ENCODE peak calls at places on chromosomes 12 and 14, in seven cellular contexts. O is MM.1S, V is HFF-Myc, L is psoas muscle, A is heart right ventricle, S is tibial artery, C is hepatocyte. E is an unnamed sample.

GRCh38 chr12:76030378-76031080 is 1.0 kb downstream of the PHLDA1 start:
- DNase-seq in O (peak), V (no peak), L (peak), A (peak), S (peak), C (peak), E (peak)

GRCh38 chr12:23473071-23473470 is 476.4 kb downstream of the SOX5 start:
- DNase-seq in O (no peak), V (no peak), L (no peak), A (no peak), S (no peak), C (no peak), E (no peak)

GRCh38 chr12:93223440-93224426 is 154.0 kb upstream of the NUDT4 start:
- DNase-seq in O (no peak), V (no peak), L (no peak), A (no peak), S (no peak), C (peak), E (peak)

GRCh38 chr14:52077261-52077984 is 8.6 kb upstream of the NID2 start:
- DNase-seq in O (no peak), V (no peak), L (no peak), A (no peak), S (no peak), C (no peak), E (no peak)

GRCh38 chr12:31263661-31264060 is 62.3 kb downstream of the SINHCAF start:
- DNase-seq in O (no peak), V (no peak), L (no peak), A (no peak), S (no peak), C (no peak), E (no peak)

GRCh38 chr12:104215638-104216297 is at the start of gene TXNRD1:
- DNase-seq in O (peak), V (no peak), L (peak), A (peak), S (peak), C (peak), E (peak)

GRCh38 chr14:31449971-31450610 is 7.2 kb downstream of the DTD2 start:
- DNase-seq in O (peak), V (no peak), L (no peak), A (no peak), S (no peak), C (peak), E (no peak)

GRCh38 chr12:48995061-48995879 is 3.9 kb downstream of the DDN start:
- DNase-seq in O (peak), V (no peak), L (peak), A (peak), S (peak), C (peak), E (peak)

GRCh38 chr12:66491812-66492361 is 187.0 kb downstream of the GRIP1 start:
- DNase-seq in O (no peak), V (no peak), L (no peak), A (no peak), S (no peak), C (peak), E (no peak)

GRCh38 chr12:51205350-51205749 is 12.5 kb downstream of the POU6F1 start:
- DNase-seq in O (no peak), V (no peak), L (no peak), A (no peak), S (no peak), C (no peak), E (no peak)

GRCh38 chr12:32494676-32495075 is 95.3 kb downstream of the FGD4 start:
- DNase-seq in O (no peak), V (no peak), L (no peak), A (no peak), S (no peak), C (no peak), E (no peak)

GRCh38 chr14:85093631-85094330 is 436.2 kb upstream of the FLRT2 start:
- DNase-seq in O (no peak), V (no peak), L (no peak), A (no peak), S (no peak), C (no peak), E (no peak)

GRCh38 chr12:32533971-32534590 is 134.7 kb downstream of the FGD4 start:
- DNase-seq in O (peak), V (peak), L (peak), A (peak), S (peak), C (peak), E (peak)

GRCh38 chr12:109586385-109587296 is 13.0 kb downstream of the MVK start:
- DNase-seq in O (no peak), V (no peak), L (no peak), A (no peak), S (no peak), C (no peak), E (no peak)

GRCh38 chr14:100142073-100143040 is 17.1 kb downstream of the DEGS2 start:
- DNase-seq in O (no peak), V (no peak), L (peak), A (peak), S (no peak), C (peak), E (peak)

GRCh38 chr12:121240484-121241202 is 30.7 kb downstream of the P2RX4 start:
- DNase-seq in O (no peak), V (no peak), L (peak), A (peak), S (peak), C (no peak), E (no peak)

GRCh38 chr12:52181757-52182156 is 10.1 kb downstream of the KRT80 start:
- DNase-seq in O (no peak), V (no peak), L (no peak), A (no peak), S (no peak), C (peak), E (no peak)

GRCh38 chr14:96888593-96888992 is 91.4 kb downstream of the VRK1 start:
- DNase-seq in O (no peak), V (no peak), L (no peak), A (no peak), S (no peak), C (no peak), E (no peak)

GRCh38 chr12:57844725-57845477 is 1.6 kb downstream of the CTDSP2 start:
- DNase-seq in O (peak), V (no peak), L (peak), A (peak), S (peak), C (peak), E (peak)

GRCh38 chr14:101229666-101230065 is 326.1 kb upstream of the RTL1 start:
- DNase-seq in O (no peak), V (no peak), L (no peak), A (no peak), S (no peak), C (no peak), E (no peak)

GRCh38 chr14:51442513-51443175 is 202.6 kb downstream of the TMX1 start:
- DNase-seq in O (no peak), V (peak), L (no peak), A (no peak), S (no peak), C (peak), E (peak)

GRCh38 chr12:9792961-9793617 is 32.4 kb upstream of the CD69 start:
- DNase-seq in O (no peak), V (no peak), L (no peak), A (no peak), S (no peak), C (no peak), E (no peak)

GRCh38 chr14:26775765-26776577 is 178.1 kb upstream of the NOVA1 start:
- DNase-seq in O (no peak), V (no peak), L (no peak), A (no peak), S (no peak), C (no peak), E (no peak)

GRCh38 chr14:90583916-90584605 is 187.2 kb downstream of the CALM1 start:
- DNase-seq in O (no peak), V (no peak), L (no peak), A (no peak), S (no peak), C (no peak), E (no peak)

GRCh38 chr14:22339277-22339676 is 249.7 kb downstream of the DAD1 start:
- DNase-seq in O (no peak), V (peak), L (peak), A (peak), S (peak), C (no peak), E (no peak)

GRCh38 chr14:92704036-92704804 is 44.2 kb downstream of the LGMN start:
- DNase-seq in O (peak), V (no peak), L (no peak), A (no peak), S (peak), C (no peak), E (no peak)

GRCh38 chr12:10901427-10901826 is 7.9 kb downstream of the TAS2R13 start:
- DNase-seq in O (no peak), V (no peak), L (no peak), A (no peak), S (no peak), C (no peak), E (no peak)

GRCh38 chr12:84637926-84638325 is 274.7 kb downstream of the SLC6A15 start:
- DNase-seq in O (no peak), V (no peak), L (no peak), A (no peak), S (no peak), C (no peak), E (no peak)

GRCh38 chr14:98886982-98887381 is 385.0 kb downstream of the BCL11B start:
- DNase-seq in O (no peak), V (no peak), L (no peak), A (no peak), S (no peak), C (peak), E (peak)

GRCh38 chr14:103123634-103124500 is 606 bp downstream of the TNFAIP2 start:
- DNase-seq in O (no peak), V (no peak), L (peak), A (peak), S (peak), C (peak), E (peak)

GRCh38 chr12:121038861-121039654 is at the start of gene OASL:
- DNase-seq in O (peak), V (no peak), L (no peak), A (peak), S (peak), C (peak), E (peak)

GRCh38 chr14:82667501-82667900 is 1133.8 kb upstream of the SEL1L start:
- DNase-seq in O (no peak), V (no peak), L (no peak), A (no peak), S (no peak), C (no peak), E (no peak)

GRCh38 chr12:120849765-120850164 is 54.4 kb downstream of the SPPL3 start:
- DNase-seq in O (no peak), V (no peak), L (no peak), A (peak), S (no peak), C (peak), E (peak)

GRCh38 chr14:50476134-50476533 is 56.2 kb downstream of the MAP4K5 start:
- DNase-seq in O (no peak), V (no peak), L (no peak), A (no peak), S (no peak), C (no peak), E (no peak)

GRCh38 chr12:109530301-109530685 is 43.0 kb downstream of the MMAB start:
- DNase-seq in O (no peak), V (no peak), L (no peak), A (no peak), S (no peak), C (no peak), E (no peak)

GRCh38 chr12:2690348-2691000 is 104.3 kb upstream of the FKBP4 start:
- DNase-seq in O (no peak), V (no peak), L (no peak), A (no peak), S (no peak), C (no peak), E (no peak)

GRCh38 chr14:89667983-89668382 is 250.9 kb upstream of the FOXN3 start:
- DNase-seq in O (no peak), V (no peak), L (no peak), A (no peak), S (no peak), C (no peak), E (no peak)

GRCh38 chr14:93015039-93015438 is 92.1 kb downstream of the CHGA start:
- DNase-seq in O (no peak), V (no peak), L (no peak), A (no peak), S (no peak), C (no peak), E (no peak)

GRCh38 chr12:6788972-6789905 is at the start of gene CD4:
- DNase-seq in O (no peak), V (no peak), L (peak), A (peak), S (peak), C (no peak), E (no peak)

DNA sequence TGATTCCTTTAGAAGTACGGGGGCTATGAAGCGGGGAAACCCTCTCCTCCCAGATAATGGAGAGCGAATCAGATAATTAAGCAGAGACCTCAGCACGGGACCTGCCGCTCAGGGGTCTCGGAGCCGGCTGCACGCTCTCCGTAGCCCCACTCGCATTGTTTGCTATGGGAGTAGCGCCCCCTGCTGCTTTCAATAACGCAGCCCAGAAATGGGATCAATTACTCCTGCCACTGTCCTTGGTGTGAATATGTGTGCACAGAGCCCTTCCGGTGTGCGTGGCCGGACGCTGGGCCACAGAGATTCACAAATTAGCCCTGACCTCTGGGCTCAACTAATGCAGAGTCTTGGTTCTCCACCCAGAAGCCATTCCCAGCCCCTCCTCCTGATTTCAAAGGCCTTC is 76.4 kb upstream of the TMEM132C start:
- DNase-seq in O (no peak), V (no peak), L (peak), A (no peak), S (no peak), C (peak), E (no peak)
- TF ChIP-seq CTCF in O (no peak), V (peak), L (no peak), A (peak), S (no peak), C (peak), E (no peak)

GRCh38 chr12:29744365-29744764 is 39.4 kb downstream of the TMTC1 start:
- DNase-seq in O (no peak), V (no peak), L (no peak), A (no peak), S (no peak), C (no peak), E (no peak)
- TF ChIP-seq CTCF in O (no peak), V (no peak), L (no peak), A (no peak), S (no peak), C (no peak), E (no peak)

DNA sequence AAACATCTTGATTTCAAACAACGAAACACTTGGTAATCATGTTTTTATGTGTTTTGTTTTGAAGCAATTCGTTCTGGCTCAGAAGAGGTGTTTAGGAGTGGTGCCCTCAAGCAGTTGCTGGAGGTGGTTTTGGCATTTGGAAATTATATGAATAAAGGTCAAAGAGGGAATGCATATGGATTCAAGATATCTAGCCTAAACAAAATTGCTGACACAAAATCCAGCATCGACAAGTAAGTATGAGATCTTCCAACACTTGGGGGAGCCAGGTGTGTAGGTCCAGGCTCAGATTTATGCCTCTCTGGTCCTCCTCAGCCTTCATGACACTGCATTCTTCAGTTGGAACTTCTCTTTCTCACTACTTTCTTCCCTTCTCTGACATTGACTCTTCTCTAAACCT is 110.1 kb downstream of the GPR135 start:
- DNase-seq in O (no peak), V (no peak), L (no peak), A (no peak), S (no peak), C (no peak), E (no peak)
- TF ChIP-seq CTCF in O (no peak), V (no peak), L (no peak), A (no peak), S (no peak), C (no peak), E (no peak)

DNA sequence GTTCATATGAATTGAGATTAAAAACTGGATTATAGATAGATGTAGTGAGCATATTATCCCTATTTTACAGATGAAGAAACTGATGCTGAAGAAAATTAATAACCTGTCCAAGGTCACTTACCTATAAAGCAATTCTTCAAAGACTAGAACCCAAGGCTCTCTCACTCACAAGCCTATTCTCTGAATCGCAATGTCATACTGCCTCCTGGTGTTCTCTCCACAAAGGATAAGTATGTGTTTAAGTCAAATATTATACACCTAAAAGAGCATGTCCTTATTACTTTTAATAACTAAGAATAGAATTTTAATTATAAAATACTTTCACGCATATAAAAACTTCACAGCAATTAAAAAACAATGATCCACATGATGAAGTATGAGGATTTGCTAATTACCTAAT is 721.3 kb upstream of the USP15 start:
- DNase-seq in O (peak), V (no peak), L (no peak), A (no peak), S (no peak), C (no peak), E (peak)
- TF ChIP-seq CTCF in O (peak), V (no peak), L (no peak), A (no peak), S (peak), C (peak), E (no peak)

GRCh38 chr14:74531467-74531866 is 37.9 kb downstream of the ISCA2 start:
- DNase-seq in O (no peak), V (peak), L (no peak), A (peak), S (no peak), C (peak), E (peak)
- TF ChIP-seq CTCF in O (no peak), V (peak), L (no peak), A (peak), S (no peak), C (peak), E (no peak)

GRCh38 chr12:45655186-45655585 is 74.3 kb upstream of the ARID2 start:
- DNase-seq in O (no peak), V (no peak), L (no peak), A (no peak), S (no peak), C (peak), E (no peak)
- TF ChIP-seq CTCF in O (no peak), V (no peak), L (no peak), A (no peak), S (no peak), C (no peak), E (no peak)

DNA sequence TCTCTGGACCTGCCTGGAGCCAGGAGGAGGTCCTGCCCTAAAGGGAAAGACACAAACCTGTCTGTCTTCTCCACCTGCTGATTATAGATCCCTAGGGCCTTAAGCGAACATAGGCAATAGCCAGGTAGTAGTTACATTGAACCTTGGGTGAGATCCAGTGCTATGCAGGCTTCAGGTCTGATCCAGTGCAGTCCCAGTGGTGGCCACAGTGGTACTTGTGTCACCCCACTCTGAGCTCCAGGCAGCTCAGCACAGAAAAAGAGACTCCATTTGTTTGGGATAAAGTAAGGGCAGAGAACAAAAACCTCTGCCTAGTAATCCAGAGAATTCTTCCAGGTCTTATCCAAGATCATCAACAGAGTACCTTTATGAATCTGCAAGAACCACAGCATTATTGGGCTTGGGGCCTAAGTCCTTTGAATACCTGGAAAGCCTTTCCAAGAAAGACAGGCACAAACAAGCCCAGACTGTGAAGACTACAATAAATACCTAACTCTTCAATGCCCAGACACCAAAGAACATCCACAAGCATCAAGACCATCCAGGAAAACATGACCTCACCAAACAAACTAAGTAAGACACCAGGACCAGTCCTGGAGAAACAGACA is 60.4 kb upstream of the KTN1 start:
- DNase-seq in O (no peak), V (no peak), L (no peak), A (no peak), S (no peak), C (no peak), E (no peak)
- TF ChIP-seq CTCF in O (no peak), V (no peak), L (no peak), A (no peak), S (no peak), C (no peak), E (no peak)